ENCODE peak calls at places on chromosome 18, in four cellular contexts. R, W, B and P are unnamed samples.
A peak's percentile ranks its signal among the peaks of the same experiment; 100 is the strongest.

GRCh38 chr18:21672868-21673267 is 31.7 kb downstream of the ABHD3 start:
- DNase-seq in R (peak; percentile 59), W (peak; percentile 65), B (no peak), P (peak; percentile 30)

GRCh38 chr18:42281124-42281523 is 326.1 kb downstream of the PIK3C3 start:
- DNase-seq in R (no peak), W (no peak), B (no peak), P (no peak)

GRCh38 chr18:25921677-25922421 is 168.6 kb downstream of the SS18 start:
- DNase-seq in R (no peak), W (peak; percentile 58), B (no peak), P (no peak)

GRCh38 chr18:50424877-50425690 is 50.2 kb downstream of the SKA1 start:
- DNase-seq in R (no peak), W (peak; percentile 98), B (no peak), P (peak; percentile 53)

GRCh38 chr18:49045585-49045984 is 94.8 kb upstream of the SMAD7 start:
- DNase-seq in R (no peak), W (no peak), B (no peak), P (no peak)

GRCh38 chr18:54558609-54559585 is 32.1 kb upstream of the DYNAP start:
- DNase-seq in R (no peak), W (no peak), B (no peak), P (no peak)

GRCh38 chr18:35816003-35816402 is 156.5 kb upstream of the RMP24 start:
- DNase-seq in R (no peak), W (no peak), B (no peak), P (no peak)

GRCh38 chr18:35680139-35680551 is 98.6 kb downstream of the GALNT1 start:
- DNase-seq in R (no peak), W (no peak), B (no peak), P (no peak)

DNA sequence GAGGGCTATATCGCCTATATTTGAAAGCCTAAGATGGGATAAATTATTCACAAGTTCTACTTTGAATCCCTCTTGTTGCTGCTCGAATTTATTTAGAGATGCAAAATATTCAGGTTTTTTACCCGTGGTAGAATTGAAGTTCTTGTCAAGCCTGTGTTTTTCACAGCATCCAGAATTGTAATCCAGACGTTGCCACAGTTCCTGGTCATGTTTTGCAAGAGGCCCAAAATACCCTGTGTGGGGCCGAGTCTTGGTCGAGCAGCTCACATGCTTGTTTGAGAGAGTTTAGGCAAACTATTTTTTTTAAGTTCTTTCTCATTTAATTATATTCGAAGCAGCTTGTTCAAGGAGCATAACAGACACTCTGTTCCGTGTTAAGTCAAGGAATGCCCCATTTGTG is 2.6 kb downstream of the SALL3 start:
- DNase-seq in R (no peak), W (no peak), B (no peak), P (no peak)
- H3K27me3 ChIP-seq in R (peaks cover 45% of the 10 kb centered on the region), W (no peaks in the 10 kb centered on the region), B (no peaks in the 10 kb centered on the region), P (peaks cover 96% of the 10 kb centered on the region)

GRCh38 chr18:24659837-24660720 is 199.6 kb downstream of the HRH4 start:
- DNase-seq in R (peak; percentile 57), W (peak; percentile 28), B (no peak), P (peak; percentile 53)
- H3K4me3 ChIP-seq in R (peak overlapping the region; percentile 55), W (no peak overlapping the region), B (peak overlapping the region; percentile 49), P (peak overlapping the region; percentile 63)

GRCh38 chr18:46336278-46337205 is 232.4 kb downstream of the HAUS1 start:
- DNase-seq in R (peak; percentile 12), W (no peak), B (no peak), P (no peak)
- H3K27me3 ChIP-seq in R (no peaks in the 10 kb centered on the region), W (no peaks in the 10 kb centered on the region), B (no peaks in the 10 kb centered on the region), P (no peaks in the 10 kb centered on the region)

DNA sequence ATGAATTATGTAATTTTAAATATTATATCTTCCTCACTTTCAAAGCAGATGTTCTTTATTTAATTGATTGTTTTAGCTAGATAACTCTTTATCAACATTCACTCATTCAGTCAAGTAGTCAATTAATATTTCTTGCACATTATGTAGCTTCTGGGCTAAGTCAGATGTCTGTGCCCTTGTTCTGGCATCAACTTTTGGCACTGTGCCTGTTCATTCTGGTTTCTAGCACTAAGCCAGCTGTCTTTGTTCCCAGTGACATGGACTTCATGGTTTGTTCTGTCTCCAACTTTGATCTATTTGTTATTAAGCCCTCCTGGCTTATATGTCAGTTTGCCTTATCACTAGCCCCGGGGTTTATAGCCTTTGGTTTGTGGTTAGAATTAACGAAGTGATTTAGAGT is 247.9 kb upstream of the SYT4 start:
- DNase-seq in R (no peak), W (peak; percentile 77), B (no peak), P (no peak)
- H3K4me3 ChIP-seq in R (no peak overlapping the region), W (no peak overlapping the region), B (no peak overlapping the region), P (no peak overlapping the region)

GRCh38 chr18:495017-495416 is 5.5 kb downstream of the COLEC12 start:
- DNase-seq in R (no peak), W (no peak), B (no peak), P (no peak)
- H3K27me3 ChIP-seq in R (peaks cover 4% of the 10 kb centered on the region), W (no peaks in the 10 kb centered on the region), B (no peaks in the 10 kb centered on the region), P (peaks cover 68% of the 10 kb centered on the region)

GRCh38 chr18:37563810-37564511 is 1.6 kb downstream of the CELF4 start:
- DNase-seq in R (no peak), W (no peak), B (no peak), P (no peak)

GRCh38 chr18:37564796-37565137 is 831 bp downstream of the CELF4 start:
- DNase-seq in R (peak; percentile 71), W (peak; percentile 71), B (no peak), P (peak; percentile 67)

GRCh38 chr18:37565985-37566478 is 434 bp upstream of the CELF4 start:
- DNase-seq in R (peak; percentile 76), W (peak; percentile 65), B (no peak), P (peak; percentile 54)

GRCh38 chr18:37566479-37567060 is 972 bp upstream of the CELF4 start:
- DNase-seq in R (no peak), W (no peak), B (no peak), P (no peak)

DNA sequence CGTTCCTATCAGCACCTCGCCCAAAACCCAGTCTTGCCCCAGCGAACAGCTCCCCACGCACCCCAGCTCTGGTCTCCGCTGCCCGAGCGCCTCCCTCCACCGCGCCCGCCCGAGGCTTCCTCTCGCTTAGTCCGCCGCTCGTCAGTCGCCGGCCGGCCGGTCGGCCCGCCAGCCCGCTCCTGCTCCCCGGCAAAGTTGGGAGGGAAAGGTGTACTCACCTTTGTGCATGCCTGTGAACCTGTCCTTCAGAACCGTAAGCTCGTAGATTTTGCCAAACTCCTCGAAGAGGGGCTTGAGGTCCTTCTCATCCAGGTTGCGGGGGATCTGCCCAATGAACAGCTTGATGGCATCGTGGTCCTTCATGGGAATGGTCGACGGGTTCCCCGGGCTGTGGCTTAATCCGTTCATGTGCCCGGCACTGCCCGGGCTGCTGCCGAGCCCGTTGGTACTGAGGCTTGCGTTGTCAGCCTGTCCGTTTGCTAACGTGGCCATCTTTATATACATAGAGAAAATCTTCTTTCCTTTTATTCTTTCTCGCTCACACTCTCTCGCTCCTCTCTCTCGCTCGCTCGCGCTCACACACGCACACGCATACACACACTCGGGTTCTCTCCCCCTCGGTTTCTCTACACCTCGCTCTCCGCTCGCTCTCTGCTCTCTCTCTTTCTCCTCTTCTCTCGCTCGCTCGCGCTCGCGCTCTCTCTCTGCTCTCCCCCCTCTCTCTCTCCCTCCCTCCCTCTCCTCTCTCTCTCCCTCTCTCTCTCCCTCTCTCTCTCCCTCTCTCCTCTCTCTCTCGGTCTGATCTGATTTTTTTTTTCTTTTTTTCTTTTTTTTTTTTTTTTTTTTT is at the start of gene CELF4:
- DNase-seq in R (no peak), W (peak; percentile 15), B (no peak), P (no peak)
- H3K4me3 ChIP-seq in R (peak within 1 kb of the TSS; percentile 73), W (peak within 1 kb of the TSS; percentile 65), B (peak within 1 kb of the TSS; percentile 51), P (peak within 1 kb of the TSS; percentile 71)

DNA sequence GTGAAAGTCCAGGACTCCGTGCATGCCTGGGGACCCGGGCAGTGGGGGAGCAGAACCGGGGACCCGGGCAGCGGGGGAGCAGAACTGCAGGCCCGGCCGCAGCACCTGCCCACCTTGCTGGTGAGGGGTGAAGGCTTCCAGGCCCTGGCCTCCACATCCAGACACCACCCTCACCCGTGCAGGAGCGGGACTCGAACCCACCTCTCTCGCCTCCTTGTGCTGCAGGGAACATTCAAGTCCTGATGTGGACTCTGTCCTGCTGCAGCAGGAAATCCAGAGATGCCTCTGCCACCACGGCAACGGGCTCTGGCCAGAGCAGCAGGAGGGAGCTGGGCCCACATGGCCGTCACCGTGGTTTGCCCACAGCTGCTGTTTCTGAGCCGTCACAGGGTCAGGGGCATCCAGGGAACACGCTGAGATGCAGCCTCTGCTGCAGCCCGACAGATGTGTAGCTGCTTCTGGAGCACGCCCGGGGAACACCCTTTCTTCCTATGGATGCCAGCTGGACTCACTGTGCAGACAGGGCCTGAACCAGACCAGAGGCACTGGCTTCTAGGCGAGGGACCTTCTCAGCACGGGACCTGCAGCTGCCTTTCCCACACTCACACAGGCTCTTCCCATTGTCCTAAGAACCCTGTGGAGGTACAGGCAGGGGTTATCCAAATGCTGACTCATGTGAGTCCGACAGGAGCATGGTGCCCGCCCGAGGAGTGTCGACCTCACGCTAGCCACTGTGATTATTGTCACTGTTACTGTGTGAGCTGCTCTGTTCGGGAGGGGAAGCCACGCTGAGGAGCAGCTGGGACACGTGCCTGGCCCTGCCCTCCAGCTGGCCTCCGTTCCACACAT is 89.2 kb upstream of the CTDP1 start:
- DNase-seq in R (peak; percentile 47), W (no peak), B (no peak), P (peak; percentile 18)
- H3K27me3 ChIP-seq in R (peaks cover 1% of the 10 kb centered on the region), W (no peaks in the 10 kb centered on the region), B (no peaks in the 10 kb centered on the region), P (peaks cover 25% of the 10 kb centered on the region)

GRCh38 chr18:34158881-34159690 is 65.6 kb downstream of the NOL4 start:
- DNase-seq in R (peak; percentile 48), W (peak; percentile 50), B (peak; percentile 41), P (no peak)
- H3K4me3 ChIP-seq in R (peak overlapping the region; percentile 51), W (no peak overlapping the region), B (peak overlapping the region; percentile 18), P (peak overlapping the region; percentile 56)

GRCh38 chr18:3212636-3213035 is 7.1 kb downstream of the MYOM1 start:
- DNase-seq in R (no peak), W (no peak), B (no peak), P (no peak)
- H3K27me3 ChIP-seq in R (no peaks in the 10 kb centered on the region), W (no peaks in the 10 kb centered on the region), B (no peaks in the 10 kb centered on the region), P (no peaks in the 10 kb centered on the region)

DNA sequence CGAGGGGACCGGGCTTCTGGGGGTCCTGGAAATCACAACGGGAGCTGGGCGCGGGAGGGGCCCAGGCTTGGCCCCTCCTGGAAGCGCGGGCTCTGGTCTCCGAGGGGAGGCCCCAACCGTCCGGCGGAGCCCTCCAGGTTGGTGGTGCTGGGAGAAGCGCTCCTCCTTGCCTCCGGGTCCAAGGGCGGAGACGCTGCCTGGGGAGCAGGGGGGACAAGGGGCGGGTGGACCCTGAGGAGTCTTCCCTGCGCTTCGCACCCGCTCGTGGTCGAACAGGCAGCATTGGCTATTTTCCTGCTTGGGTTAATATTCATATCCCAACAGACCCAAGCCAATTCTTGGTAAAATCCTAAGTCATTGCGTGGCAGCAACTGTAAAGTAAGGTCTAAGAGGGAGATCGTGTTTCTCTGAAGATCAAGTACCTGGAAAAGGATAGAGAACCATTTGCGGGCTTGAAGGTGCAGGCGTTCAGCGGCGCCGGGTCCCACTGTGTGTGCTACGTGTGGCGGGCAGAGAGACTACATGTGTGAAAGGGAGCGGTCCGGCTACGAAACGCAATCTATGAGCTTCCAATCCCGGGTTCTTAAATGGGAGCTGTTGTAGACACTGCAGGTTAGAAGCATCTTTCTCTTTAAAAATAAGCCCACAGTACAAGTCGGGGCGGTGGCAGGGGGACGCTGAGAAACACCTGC is 805 bp downstream of the CIDEA start:
- DNase-seq in R (peak; percentile 33), W (no peak), B (no peak), P (no peak)
- H3K4me3 ChIP-seq in R (peak overlapping the region; percentile 56), W (no peak overlapping the region), B (peak overlapping the region; percentile 41), P (peak overlapping the region; percentile 63)